ENCODE peak calls at places on chromosomes 7 and 10, in nine cellular contexts. N is mesendoderm, I is psoas muscle, D is brain microvascular endothelial cell, T is aorta, L is right cardiac atrium, C is esophagus squamous epithelium, B is tibial nerve, E is transverse colon. H is an unnamed sample.

GRCh38 chr7:16669581-16669980 is 23.6 kb downstream of the BZW2 start:
- DNase-seq in N (no peak), I (no peak), D (no peak), T (no peak), L (no peak), C (no peak), B (no peak), E (no peak), H (no peak)

GRCh38 chr10:62860946-62861345 is 44.8 kb upstream of the EGR2 start:
- DNase-seq in N (no peak), I (no peak), D (no peak), T (no peak), L (no peak), C (no peak), B (no peak), E (no peak), H (no peak)

GRCh38 chr10:37754538-37755323 is 102.7 kb downstream of the ZNF248 start:
- DNase-seq in N (peak; percentile 11), I (no peak), D (peak; percentile 1), T (no peak), L (peak; percentile 52), C (no peak), B (no peak), E (peak; percentile 24), H (peak; percentile 70)

GRCh38 chr10:129703287-129704137 is 236.5 kb downstream of the MGMT start:
- DNase-seq in N (no peak), I (no peak), D (no peak), T (no peak), L (no peak), C (no peak), B (no peak), E (no peak), H (no peak)

GRCh38 chr10:3622845-3623621 is 162.0 kb downstream of the KLF6 start:
- DNase-seq in N (no peak), I (no peak), D (peak; percentile 48), T (no peak), L (no peak), C (no peak), B (no peak), E (no peak), H (no peak)

GRCh38 chr7:128791121-128791967 is 424 bp upstream of the CCDC136 start:
- DNase-seq in N (peak; percentile 68), I (peak; percentile 81), D (no peak), T (peak; percentile 84), L (peak; percentile 91), C (no peak), B (no peak), E (peak; percentile 83), H (peak; percentile 71)

GRCh38 chr7:45703911-45704682 is 129.9 kb downstream of the ADCY1 start:
- DNase-seq in N (no peak), I (no peak), D (no peak), T (no peak), L (no peak), C (no peak), B (no peak), E (no peak), H (peak; percentile 27)

GRCh38 chr7:104848386-104848990 is 165.5 kb upstream of the KMT2E start:
- DNase-seq in N (peak; percentile 80), I (no peak), D (peak; percentile 31), T (no peak), L (no peak), C (no peak), B (peak; percentile 19), E (peak; percentile 52), H (peak; percentile 72)

GRCh38 chr10:77818378-77818777 is 108.2 kb downstream of the DLG5 start:
- DNase-seq in N (no peak), I (no peak), D (no peak), T (no peak), L (no peak), C (no peak), B (no peak), E (no peak), H (no peak)

GRCh38 chr7:39616138-39616537 is 7.2 kb upstream of the RALA start:
- DNase-seq in N (peak; percentile 48), I (no peak), D (peak; percentile 56), T (no peak), L (no peak), C (no peak), B (no peak), E (no peak), H (no peak)

GRCh38 chr7:51316262-51316665 is 345 bp downstream of the COBL start:
- DNase-seq in N (peak; percentile 33), I (peak; percentile 53), D (no peak), T (no peak), L (peak; percentile 50), C (no peak), B (no peak), E (peak; percentile 55), H (no peak)

GRCh38 chr10:30804478-30805055 is 175.0 kb upstream of the LYZL2 start:
- DNase-seq in N (no peak), I (peak; percentile 70), D (no peak), T (no peak), L (peak; percentile 66), C (no peak), B (peak; percentile 53), E (peak; percentile 47), H (no peak)

GRCh38 chr7:29878081-29878688 is 71.9 kb downstream of the WIPF3 start:
- DNase-seq in N (no peak), I (no peak), D (peak; percentile 68), T (no peak), L (peak; percentile 59), C (no peak), B (peak; percentile 26), E (no peak), H (peak; percentile 57)

GRCh38 chr7:74343281-74344127 is 54.3 kb downstream of the CLIP2 start:
- DNase-seq in N (no peak), I (no peak), D (peak; percentile 77), T (peak; percentile 67), L (no peak), C (no peak), B (no peak), E (no peak), H (peak; percentile 67)

GRCh38 chr10:3094565-3095168 is 27.3 kb downstream of the PFKP start:
- DNase-seq in N (peak; percentile 92), I (no peak), D (no peak), T (no peak), L (no peak), C (no peak), B (no peak), E (no peak), H (no peak)

GRCh38 chr7:45979275-45980180 is 58.5 kb upstream of the IGFBP3 start:
- DNase-seq in N (no peak), I (no peak), D (no peak), T (no peak), L (no peak), C (no peak), B (no peak), E (no peak), H (no peak)

GRCh38 chr7:122302826-122303521 is 1.6 kb downstream of the FEZF1 start:
- DNase-seq in N (no peak), I (no peak), D (no peak), T (no peak), L (no peak), C (no peak), B (no peak), E (no peak), H (no peak)

GRCh38 chr7:36986429-36987362 is 262.4 kb upstream of the AOAH start:
- DNase-seq in N (peak; percentile 95), I (peak; percentile 48), D (peak; percentile 63), T (peak; percentile 63), L (peak; percentile 82), C (no peak), B (peak; percentile 46), E (peak; percentile 53), H (peak; percentile 87)

GRCh38 chr7:36982749-36983148 is 258.5 kb upstream of the AOAH start:
- DNase-seq in N (no peak), I (no peak), D (no peak), T (no peak), L (no peak), C (no peak), B (no peak), E (no peak), H (no peak)

GRCh38 chr7:36985866-36986402 is 261.6 kb upstream of the AOAH start:
- DNase-seq in N (no peak), I (no peak), D (no peak), T (no peak), L (no peak), C (no peak), B (no peak), E (no peak), H (no peak)

GRCh38 chr7:36984710-36985308 is 260.5 kb upstream of the AOAH start:
- DNase-seq in N (no peak), I (no peak), D (no peak), T (no peak), L (no peak), C (no peak), B (no peak), E (no peak), H (no peak)

GRCh38 chr7:36984051-36984492 is 259.8 kb upstream of the AOAH start:
- DNase-seq in N (no peak), I (no peak), D (no peak), T (no peak), L (no peak), C (no peak), B (no peak), E (no peak), H (no peak)
- H3K4me3 ChIP-seq in N (no peak overlapping the region), I (no peak overlapping the region), D (no peak overlapping the region), T (no peak overlapping the region), L (no peak overlapping the region), C (no peak overlapping the region), B (no peak overlapping the region), E (no peak overlapping the region), H (no peak overlapping the region)

GRCh38 chr7:92631830-92632487 is 41.8 kb upstream of the FAM133B start:
- DNase-seq in N (no peak), I (no peak), D (no peak), T (no peak), L (no peak), C (no peak), B (no peak), E (no peak), H (no peak)
- H3K4me3 ChIP-seq in N (no peak overlapping the region), I (no peak overlapping the region), D (no peak overlapping the region), T (no peak overlapping the region), L (no peak overlapping the region), C (no peak overlapping the region), B (no peak overlapping the region), E (no peak overlapping the region), H (no peak overlapping the region)

GRCh38 chr7:110766874-110767273 is 324.1 kb upstream of the LRRN3 start:
- DNase-seq in N (no peak), I (no peak), D (no peak), T (no peak), L (no peak), C (no peak), B (no peak), E (no peak), H (no peak)
- H3K4me3 ChIP-seq in N (no peak overlapping the region), I (no peak overlapping the region), D (no peak overlapping the region), T (no peak overlapping the region), L (no peak overlapping the region), C (no peak overlapping the region), B (no peak overlapping the region), E (no peak overlapping the region), H (no peak overlapping the region)

DNA sequence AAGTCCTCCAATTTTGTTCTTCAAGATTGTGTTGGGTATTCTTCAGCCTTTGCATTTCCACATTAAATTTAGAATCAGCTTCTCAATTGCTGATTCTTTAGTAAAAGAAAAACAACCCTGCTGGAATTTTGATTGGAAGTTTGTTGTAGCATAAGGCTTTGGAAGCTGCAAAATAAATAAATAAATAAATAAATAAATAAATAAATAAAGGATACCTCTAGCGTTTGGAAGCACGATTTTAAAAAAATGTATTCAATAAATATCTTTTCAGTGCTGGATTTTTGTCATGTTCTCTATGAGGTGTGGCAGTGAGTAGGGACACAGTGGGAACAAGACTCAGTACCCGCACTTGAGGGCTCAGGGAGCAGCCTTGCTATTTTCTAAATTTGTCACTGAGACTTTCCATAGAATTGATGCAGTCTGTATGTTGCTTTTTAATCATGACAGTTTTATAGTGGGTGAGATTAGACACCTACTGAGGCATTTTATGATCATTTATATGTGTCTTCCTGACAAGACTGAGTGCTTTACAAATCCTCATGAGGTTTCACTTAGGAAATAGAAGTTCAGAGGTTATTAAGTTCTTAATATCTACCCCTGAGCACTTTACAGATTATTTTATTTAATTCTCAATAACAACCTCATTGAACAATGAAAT is 22.3 kb upstream of the COMMD3 start:
- DNase-seq in N (no peak), I (no peak), D (no peak), T (no peak), L (no peak), C (no peak), B (no peak), E (no peak), H (no peak)
- H3K4me3 ChIP-seq in N (no peak overlapping the region), I (no peak overlapping the region), D (no peak overlapping the region), T (no peak overlapping the region), L (no peak overlapping the region), C (no peak overlapping the region), B (no peak overlapping the region), E (no peak overlapping the region), H (no peak overlapping the region)

H was measured in adrenal gland.